ENCODE peak calls at places on chromosomes 7 and 10, in four cellular contexts. One of them, this sample, is unnamed.

GRCh38 chr7:26198133-26198780 is 2.3 kb downstream of the HNRNPA2B1 start:
- DNase-seq in HepG2: no peak
- DNase-seq in GM12878: no peak
- DNase-seq in A549: no peak
- DNase-seq in this sample: no peak

GRCh38 chr7:23687011-23687410 is 7.0 kb downstream of the FAM221A start:
- DNase-seq in HepG2: no peak
- DNase-seq in A549: no peak
- DNase-seq in GM12878: no peak
- DNase-seq in this sample: no peak

GRCh38 chr10:49633327-49634045 is 19.6 kb downstream of the CHAT start:
- DNase-seq in A549: no peak
- DNase-seq in HepG2: no peak
- DNase-seq in GM12878: no peak
- DNase-seq in this sample: no peak

GRCh38 chr10:59817806-59818205 is 64.6 kb upstream of the MRLN start:
- DNase-seq in HepG2: no peak
- DNase-seq in GM12878: no peak
- DNase-seq in A549: no peak
- DNase-seq in this sample: no peak

GRCh38 chr7:1694981-1695511 is 25.0 kb downstream of the ELFN1 start:
- DNase-seq in GM12878: no peak
- DNase-seq in HepG2: no peak
- DNase-seq in A549: no peak
- DNase-seq in this sample: peak; percentile 1

GRCh38 chr7:102883098-102883860 is 29.5 kb upstream of the LRRC17 start:
- DNase-seq in HepG2: no peak
- DNase-seq in GM12878: no peak
- DNase-seq in A549: no peak
- DNase-seq in this sample: no peak

GRCh38 chr10:3068968-3069737 is 1.8 kb downstream of the PFKP start:
- DNase-seq in A549: no peak
- DNase-seq in GM12878: no peak
- DNase-seq in HepG2: no peak
- DNase-seq in this sample: peak; percentile 59

GRCh38 chr7:25950488-25951413 is 201.2 kb upstream of the NFE2L3 start:
- DNase-seq in GM12878: peak; percentile 69
- DNase-seq in A549: peak; percentile 28
- DNase-seq in HepG2: peak; percentile 88
- DNase-seq in this sample: no peak

GRCh38 chr7:27184342-27185012 is 555 bp downstream of the HOXA11 start:
- DNase-seq in HepG2: no peak
- DNase-seq in GM12878: no peak
- DNase-seq in A549: peak; percentile 48
- DNase-seq in this sample: no peak

GRCh38 chr10:74932648-74933047 is 106.2 kb downstream of the KAT6B start:
- DNase-seq in A549: no peak
- DNase-seq in GM12878: no peak
- DNase-seq in HepG2: no peak
- DNase-seq in this sample: no peak

GRCh38 chr7:134630890-134631289 is 15.8 kb upstream of the BPGM start:
- DNase-seq in A549: no peak
- DNase-seq in HepG2: no peak
- DNase-seq in GM12878: no peak
- DNase-seq in this sample: no peak

GRCh38 chr7:158017226-158018060 is 570.2 kb downstream of the PTPRN2 start:
- DNase-seq in HepG2: no peak
- DNase-seq in GM12878: no peak
- DNase-seq in A549: no peak
- DNase-seq in this sample: no peak

GRCh38 chr10:1715821-1716220 is 21.5 kb downstream of the ADARB2 start:
- DNase-seq in HepG2: no peak
- DNase-seq in GM12878: peak; percentile 33
- DNase-seq in A549: peak; percentile 31
- DNase-seq in this sample: no peak

GRCh38 chr7:600149-600814 is 80.6 kb upstream of the PDGFA start:
- DNase-seq in A549: no peak
- DNase-seq in HepG2: no peak
- DNase-seq in GM12878: no peak
- DNase-seq in this sample: no peak

GRCh38 chr7:2387897-2388636 is 15.3 kb upstream of the CHST12 start:
- DNase-seq in GM12878: no peak
- DNase-seq in A549: no peak
- DNase-seq in HepG2: no peak
- DNase-seq in this sample: no peak

GRCh38 chr7:103710247-103710646 is 264.2 kb upstream of the SLC26A5 start:
- DNase-seq in GM12878: no peak
- DNase-seq in HepG2: no peak
- DNase-seq in A549: no peak
- DNase-seq in this sample: no peak

GRCh38 chr10:97731346-97732051 is 5.4 kb upstream of the ZFYVE27 start:
- DNase-seq in GM12878: no peak
- DNase-seq in A549: peak; percentile 60
- DNase-seq in HepG2: peak; percentile 66
- DNase-seq in this sample: peak; percentile 33

GRCh38 chr7:22083711-22084289 is 138.1 kb upstream of the CDCA7L start:
- DNase-seq in HepG2: no peak
- DNase-seq in A549: no peak
- DNase-seq in GM12878: no peak
- DNase-seq in this sample: no peak

GRCh38 chr10:49284356-49284755 is 14.6 kb upstream of the C10orf71 start:
- DNase-seq in A549: no peak
- DNase-seq in GM12878: no peak
- DNase-seq in HepG2: no peak
- DNase-seq in this sample: no peak

GRCh38 chr10:18533921-18534320 is 117.5 kb downstream of the NSUN6 start:
- DNase-seq in GM12878: no peak
- DNase-seq in A549: no peak
- DNase-seq in HepG2: no peak
- DNase-seq in this sample: no peak

GRCh38 chr10:18527692-18528091 is 123.7 kb downstream of the NSUN6 start:
- DNase-seq in A549: no peak
- DNase-seq in GM12878: no peak
- DNase-seq in HepG2: no peak
- DNase-seq in this sample: no peak

GRCh38 chr10:18528292-18528691 is 123.1 kb downstream of the NSUN6 start:
- DNase-seq in GM12878: no peak
- DNase-seq in A549: no peak
- DNase-seq in HepG2: no peak
- DNase-seq in this sample: no peak

GRCh38 chr10:18532881-18533535 is 118.4 kb downstream of the NSUN6 start:
- DNase-seq in A549: no peak
- DNase-seq in GM12878: no peak
- DNase-seq in HepG2: no peak
- DNase-seq in this sample: no peak
- TF ChIP-seq CEBPB in A549: no peak
- TF ChIP-seq CEBPB in GM12878: no peak
- TF ChIP-seq CEBPB in HepG2: no peak
- TF ChIP-seq CEBPB in this sample: no peak

GRCh38 chr10:12583891-12584595 is 234.7 kb downstream of the CAMK1D start:
- DNase-seq in A549: no peak
- DNase-seq in GM12878: no peak
- DNase-seq in HepG2: no peak
- DNase-seq in this sample: no peak
- H3K27ac ChIP-seq in A549: no peak overlapping the region
- H3K27ac ChIP-seq in GM12878: no peak overlapping the region
- H3K27ac ChIP-seq in HepG2: no peak overlapping the region
- H3K27ac ChIP-seq in this sample: no peak overlapping the region

GRCh38 chr10:62453274-62453673 is 79.1 kb downstream of the ZNF365 start:
- DNase-seq in GM12878: no peak
- DNase-seq in A549: no peak
- DNase-seq in HepG2: no peak
- DNase-seq in this sample: no peak

GRCh38 chr10:62450905-62451605 is 76.9 kb downstream of the ZNF365 start:
- DNase-seq in GM12878: no peak
- DNase-seq in HepG2: no peak
- DNase-seq in A549: no peak
- DNase-seq in this sample: no peak

GRCh38 chr10:62454696-62455451 is 80.7 kb downstream of the ZNF365 start:
- DNase-seq in HepG2: no peak
- DNase-seq in GM12878: no peak
- DNase-seq in A549: peak; percentile 14
- DNase-seq in this sample: no peak

GRCh38 chr10:62456611-62457101 is 82.5 kb downstream of the ZNF365 start:
- DNase-seq in GM12878: peak; percentile 86
- DNase-seq in A549: no peak
- DNase-seq in HepG2: no peak
- DNase-seq in this sample: no peak

GRCh38 chr10:62451606-62451965 is 77.4 kb downstream of the ZNF365 start:
- DNase-seq in GM12878: no peak
- DNase-seq in HepG2: no peak
- DNase-seq in A549: no peak
- DNase-seq in this sample: no peak
- TF ChIP-seq ESRRA in GM12878: no peak
- TF ChIP-seq ESRRA in HepG2: no peak
- TF ChIP-seq ESRRA in A549: no peak
- TF ChIP-seq ESRRA in this sample: no peak

GRCh38 chr7:94575646-94576045 is 66.0 kb downstream of the CASD1 start:
- DNase-seq in GM12878: no peak
- DNase-seq in HepG2: no peak
- DNase-seq in A549: no peak
- DNase-seq in this sample: no peak

GRCh38 chr7:94576316-94576715 is 66.7 kb downstream of the CASD1 start:
- DNase-seq in A549: no peak
- DNase-seq in GM12878: no peak
- DNase-seq in HepG2: no peak
- DNase-seq in this sample: no peak

GRCh38 chr7:94580601-94581000 is 71.0 kb downstream of the CASD1 start:
- DNase-seq in GM12878: no peak
- DNase-seq in A549: peak; percentile 41
- DNase-seq in HepG2: peak; percentile 93
- DNase-seq in this sample: no peak

GRCh38 chr7:94578615-94579014 is 69.0 kb downstream of the CASD1 start:
- DNase-seq in A549: no peak
- DNase-seq in HepG2: no peak
- DNase-seq in GM12878: no peak
- DNase-seq in this sample: no peak

GRCh38 chr7:94577357-94577756 is 67.7 kb downstream of the CASD1 start:
- DNase-seq in A549: no peak
- DNase-seq in HepG2: peak; percentile 20
- DNase-seq in GM12878: no peak
- DNase-seq in this sample: no peak
- TF ChIP-seq CEBPB in A549: no peak
- TF ChIP-seq CEBPB in HepG2: no peak
- TF ChIP-seq CEBPB in GM12878: no peak
- TF ChIP-seq CEBPB in this sample: no peak

GRCh38 chr10:29610876-29611647 is 23.7 kb downstream of the SVIL start:
- DNase-seq in HepG2: no peak
- DNase-seq in GM12878: no peak
- DNase-seq in A549: no peak
- DNase-seq in this sample: no peak

GRCh38 chr10:29607576-29607975 is 27.2 kb downstream of the SVIL start:
- DNase-seq in GM12878: no peak
- DNase-seq in HepG2: no peak
- DNase-seq in A549: no peak
- DNase-seq in this sample: no peak

GRCh38 chr10:29608476-29609301 is 26.1 kb downstream of the SVIL start:
- DNase-seq in A549: no peak
- DNase-seq in HepG2: no peak
- DNase-seq in GM12878: no peak
- DNase-seq in this sample: no peak

GRCh38 chr10:29609696-29610095 is 25.1 kb downstream of the SVIL start:
- DNase-seq in GM12878: no peak
- DNase-seq in HepG2: no peak
- DNase-seq in A549: no peak
- DNase-seq in this sample: no peak

DNA sequence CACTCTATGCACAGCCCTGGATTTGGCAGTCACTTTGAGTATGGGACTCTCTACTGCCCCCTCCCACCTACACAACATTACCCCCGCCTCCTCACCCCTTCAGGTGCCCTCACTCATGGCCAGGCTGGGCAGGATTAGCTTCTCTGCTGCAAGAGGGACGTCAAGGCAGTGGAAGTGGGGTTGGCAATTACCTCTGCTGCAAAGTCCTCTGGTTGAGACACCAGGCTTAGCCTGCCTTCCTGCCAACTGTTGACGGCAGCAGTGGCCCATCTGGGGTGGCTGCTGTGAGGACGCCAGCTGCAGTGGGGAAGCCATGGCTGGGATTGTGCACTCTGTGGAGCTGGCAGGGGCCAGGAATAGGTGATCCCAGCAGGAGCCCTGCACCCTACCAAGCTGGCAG is 26.7 kb downstream of the SVIL start:
- DNase-seq in A549: no peak
- DNase-seq in HepG2: no peak
- DNase-seq in GM12878: no peak
- DNase-seq in this sample: no peak
- H3K27ac ChIP-seq in A549: no peak overlapping the region
- H3K27ac ChIP-seq in HepG2: no peak overlapping the region
- H3K27ac ChIP-seq in GM12878: no peak overlapping the region
- H3K27ac ChIP-seq in this sample: no peak overlapping the region

DNA sequence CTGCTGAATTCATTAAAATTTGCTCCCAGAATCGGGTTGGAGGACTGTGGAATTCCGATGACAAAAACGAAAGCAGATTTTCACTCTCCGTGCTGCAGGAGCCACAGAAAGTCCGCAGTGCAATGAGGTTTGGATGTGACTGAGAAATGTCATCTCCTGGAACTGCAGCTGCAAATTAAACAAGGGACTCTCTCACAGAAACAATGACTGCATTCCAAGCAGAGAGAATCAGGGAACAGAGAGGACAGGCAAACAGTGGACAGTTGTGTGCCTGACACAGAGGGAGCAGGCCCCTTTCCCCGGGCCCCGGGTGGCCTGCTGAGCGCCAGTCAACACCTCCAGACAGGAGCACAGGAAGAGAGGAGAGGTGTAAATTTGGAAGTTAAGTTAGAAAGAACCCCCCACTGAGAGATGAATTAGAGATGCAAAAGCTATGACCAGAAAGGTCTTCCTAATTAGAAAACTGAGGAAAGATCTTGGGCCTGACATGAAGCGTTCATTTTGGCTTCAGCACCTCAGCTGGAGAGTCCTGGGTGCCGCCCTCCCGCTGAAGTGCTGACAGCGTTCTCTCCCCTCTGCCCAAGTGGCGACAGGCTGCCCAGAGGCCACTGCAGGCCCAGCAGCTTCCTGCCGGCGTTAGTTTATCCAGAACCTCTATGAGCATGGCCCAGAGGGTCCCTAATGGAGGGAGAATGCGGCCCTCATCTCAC is 108.8 kb downstream of the C10orf90 start:
- DNase-seq in HepG2: no peak
- DNase-seq in GM12878: no peak
- DNase-seq in A549: no peak
- DNase-seq in this sample: no peak
- TF ChIP-seq ESRRA in HepG2: no peak
- TF ChIP-seq ESRRA in GM12878: no peak
- TF ChIP-seq ESRRA in A549: no peak
- TF ChIP-seq ESRRA in this sample: no peak